ENCODE peak calls at places on chromosome 17, in six cellular contexts. Q is keratinocyte, C is mucosa of descending colon, W is C1 segment of cervical spinal cord, N is NCI-H748 treated with DMSO at 0.1 percent for 48 hours, I is H9. Z is an unnamed sample.

GRCh38 chr17:63448655-63449054 is 2.5 kb upstream of the CYB561 start:
- DNase-seq in I (no peak), C (no peak), Q (no peak), N (no peak), W (no peak), Z (no peak)

GRCh38 chr17:266219-266618 is 84.8 kb upstream of the DOC2B start:
- DNase-seq in I (no peak), W (no peak), N (no peak), Q (no peak), C (peak), Z (peak)

GRCh38 chr17:28871056-28871579 is 16.3 kb downstream of the ERAL1 start:
- DNase-seq in W (no peak), I (no peak), Q (no peak), N (no peak), C (no peak), Z (no peak)

GRCh38 chr17:49193513-49194296 is 16.7 kb downstream of the GNGT2 start:
- DNase-seq in C (peak), W (peak), N (peak), Q (peak), I (peak), Z (no peak)

GRCh38 chr17:76685846-76686245 is 24.9 kb downstream of the MXRA7 start:
- DNase-seq in W (no peak), C (peak), I (no peak), N (no peak), Q (no peak), Z (no peak)

GRCh38 chr17:19650826-19651225 is 2.3 kb downstream of the ALDH3A2 start:
- DNase-seq in N (no peak), Q (no peak), W (no peak), I (no peak), C (no peak), Z (no peak)

GRCh38 chr17:78252111-78252634 is 20.7 kb downstream of the TMEM235 start:
- DNase-seq in Q (no peak), W (no peak), N (no peak), C (peak), I (peak), Z (no peak)

GRCh38 chr17:238071-238963 is 56.9 kb upstream of the DOC2B start:
- DNase-seq in W (no peak), C (peak), Q (no peak), I (no peak), N (no peak), Z (peak)

GRCh38 chr17:265726-266125 is 84.3 kb upstream of the DOC2B start:
- DNase-seq in W (no peak), I (no peak), C (peak), Q (no peak), N (no peak), Z (peak)

GRCh38 chr17:48100591-48101011 is 677 bp downstream of the CBX1 start:
- DNase-seq in Q (no peak), C (no peak), W (peak), N (peak), I (peak), Z (peak)

GRCh38 chr17:74394977-74395376 is 27.7 kb downstream of the GPR142 start:
- DNase-seq in C (peak), W (no peak), N (no peak), Q (no peak), I (no peak), Z (no peak)

GRCh38 chr17:6526362-6527152 is 29.8 kb downstream of the PITPNM3 start:
- DNase-seq in C (no peak), W (no peak), Q (no peak), I (peak), N (no peak), Z (no peak)

GRCh38 chr17:43011728-43012472 is 5.3 kb downstream of the IFI35 start:
- DNase-seq in W (no peak), C (no peak), N (no peak), I (no peak), Q (no peak), Z (no peak)